ENCODE peak calls at places on chromosomes 2 and 18, in four cellular contexts. N, G, F and I are unnamed samples.

GRCh38 chr2:237696471-237696870 is 69.1 kb downstream of the LRRFIP1 start:
- DNase-seq in N (no peak), G (no peak), F (no peak), I (peak; percentile 61)

GRCh38 chr2:233119806-233120205 is 59.7 kb downstream of the INPP5D start:
- DNase-seq in N (no peak), G (no peak), F (no peak), I (no peak)

GRCh38 chr2:134911386-134911785 is 7.2 kb upstream of the CCNT2 start:
- DNase-seq in N (peak; percentile 31), G (no peak), F (no peak), I (no peak)

GRCh38 chr18:60684843-60685513 is 312.4 kb upstream of the MC4R start:
- DNase-seq in N (peak; percentile 27), G (no peak), F (peak; percentile 21), I (no peak)

GRCh38 chr2:129518937-129519336 is 460.5 kb upstream of the RAB6C start:
- DNase-seq in N (no peak), G (no peak), F (no peak), I (no peak)

GRCh38 chr2:239244625-239245024 is 156.2 kb downstream of the HDAC4 start:
- DNase-seq in N (no peak), G (no peak), F (no peak), I (peak; percentile 40)

GRCh38 chr2:178522950-178523595 is 42.8 kb downstream of the PLEKHA3 start:
- DNase-seq in N (no peak), G (peak; percentile 80), F (peak; percentile 90), I (peak; percentile 76)

GRCh38 chr2:133523406-133523805 is 44.9 kb downstream of the NCKAP5 start:
- DNase-seq in N (no peak), G (no peak), F (peak; percentile 13), I (no peak)

GRCh38 chr2:150878347-150878746 is 383.3 kb downstream of the RBM43 start:
- DNase-seq in N (peak; percentile 77), G (no peak), F (peak; percentile 10), I (no peak)

GRCh38 chr2:45748239-45748638 is 96.8 kb downstream of the PRKCE start:
- DNase-seq in N (no peak), G (no peak), F (peak; percentile 90), I (no peak)

GRCh38 chr2:26471766-26472706 is 5.9 kb downstream of the OTOF start:
- DNase-seq in N (no peak), G (no peak), F (no peak), I (no peak)

GRCh38 chr18:80244956-80245730 is 2.2 kb downstream of the PARD6G start:
- DNase-seq in N (no peak), G (no peak), F (no peak), I (no peak)

GRCh38 chr2:73985318-73986084 is 791 bp downstream of the TET3 start:
- DNase-seq in N (no peak), G (peak; percentile 40), F (no peak), I (peak; percentile 62)

GRCh38 chr2:191910518-191910917 is 63.6 kb upstream of the CAVIN2 start:
- DNase-seq in N (peak; percentile 69), G (no peak), F (peak; percentile 31), I (no peak)

GRCh38 chr2:63765117-63765516 is 76.6 kb upstream of the UGP2 start:
- DNase-seq in N (no peak), G (peak; percentile 10), F (no peak), I (no peak)

GRCh38 chr2:240463274-240463865 is 27.9 kb downstream of the GPC1 start:
- DNase-seq in N (no peak), G (peak; percentile 5), F (no peak), I (peak; percentile 41)

GRCh38 chr18:58552057-58552461 is 76.8 kb downstream of the ALPK2 start:
- DNase-seq in N (no peak), G (no peak), F (no peak), I (peak; percentile 47)

GRCh38 chr18:77316641-77317040 is 67.0 kb downstream of the GALR1 start:
- DNase-seq in N (no peak), G (no peak), F (peak; percentile 13), I (no peak)

GRCh38 chr2:134177351-134177931 is 76.4 kb upstream of the MGAT5 start:
- DNase-seq in N (peak; percentile 77), G (no peak), F (no peak), I (no peak)

GRCh38 chr2:223560704-223561435 is 41.3 kb downstream of the SCG2 start:
- DNase-seq in N (peak; percentile 59), G (no peak), F (no peak), I (no peak)

GRCh38 chr18:33404244-33404873 is 36.2 kb downstream of the CCDC178 start:
- DNase-seq in N (no peak), G (no peak), F (no peak), I (no peak)

GRCh38 chr2:221492606-221493005 is 79.5 kb downstream of the EPHA4 start:
- DNase-seq in N (no peak), G (no peak), F (no peak), I (no peak)

GRCh38 chr2:171991027-171991426 is 8.7 kb upstream of the METAP1D start:
- DNase-seq in N (peak; percentile 37), G (no peak), F (no peak), I (no peak)

GRCh38 chr2:206071832-206072231 is 14.1 kb downstream of the INO80D start:
- DNase-seq in N (no peak), G (no peak), F (no peak), I (no peak)

GRCh38 chr2:235634435-235635152 is 140.8 kb downstream of the AGAP1 start:
- DNase-seq in N (peak; percentile 46), G (no peak), F (peak; percentile 71), I (no peak)

GRCh38 chr18:6732952-6733351 is 3.4 kb downstream of the ARHGAP28 start:
- DNase-seq in N (no peak), G (no peak), F (no peak), I (no peak)

GRCh38 chr2:192127434-192127833 is 67.3 kb downstream of the TMEFF2 start:
- DNase-seq in N (no peak), G (no peak), F (no peak), I (no peak)

GRCh38 chr2:207167129-207167923 is 1.6 kb upstream of the KLF7 start:
- DNase-seq in N (peak; percentile 60), G (peak; percentile 13), F (peak; percentile 16), I (no peak)

GRCh38 chr2:240895656-240896388 is at the start of gene MAB21L4:
- DNase-seq in N (no peak), G (no peak), F (no peak), I (no peak)

GRCh38 chr2:132669854-132670103 is 226 bp downstream of the LYPD1 start:
- DNase-seq in N (no peak), G (no peak), F (no peak), I (no peak)

GRCh38 chr2:234970467-234970866 is 18.6 kb downstream of the SH3BP4 start:
- DNase-seq in N (peak; percentile 91), G (no peak), F (no peak), I (no peak)

GRCh38 chr18:3281456-3282400 is 19.8 kb downstream of the MYL12B start:
- DNase-seq in N (peak; percentile 76), G (no peak), F (peak; percentile 73), I (no peak)

GRCh38 chr2:206527153-206527552 is 83.8 kb downstream of the ADAM23 start:
- DNase-seq in N (no peak), G (no peak), F (no peak), I (no peak)

GRCh38 chr2:26993768-26994167 is 23.3 kb downstream of the MAPRE3 start:
- DNase-seq in N (no peak), G (no peak), F (no peak), I (no peak)

GRCh38 chr2:172079838-172080640 is 5.3 kb upstream of the DLX1 start:
- DNase-seq in N (peak; percentile 11), G (no peak), F (no peak), I (no peak)

GRCh38 chr18:49725809-49726514 is 87.4 kb downstream of the ACAA2 start:
- DNase-seq in N (peak; percentile 99), G (peak; percentile 30), F (peak; percentile 97), I (peak; percentile 62)